ENCODE peak calls at places on chromosomes 2 and 18, in ten cellular contexts. F is neural progenitor cell, D is PC-3, V is body of pancreas, H is astrocyte of the spinal cord, Y is choroid plexus epithelial cell, U is adrenal gland, C is heart right ventricle, E is fibroblast of pulmonary artery, R is fibroblast of villous mesenchyme. W is an unnamed sample.
A peak's percentile ranks its signal among the peaks of the same experiment; 100 is the strongest.

GRCh38 chr2:48145845-48146452 is 239.7 kb upstream of the FBXO11 start:
- DNase-seq in F (no peak), D (no peak), V (no peak), H (no peak), Y (peak; percentile 86), U (no peak), C (no peak), E (peak; percentile 66), R (peak; percentile 80), W (no peak)

GRCh38 chr2:220786216-220786615 is 785.9 kb downstream of the EPHA4 start:
- DNase-seq in F (no peak), D (no peak), V (no peak), H (no peak), Y (no peak), U (no peak), C (no peak), E (no peak), R (no peak), W (no peak)

GRCh38 chr18:49100226-49100968 is 149.6 kb upstream of the SMAD7 start:
- DNase-seq in F (peak; percentile 45), D (peak; percentile 70), V (no peak), H (peak; percentile 70), Y (peak; percentile 43), U (no peak), C (no peak), E (peak; percentile 9), R (peak; percentile 55), W (peak; percentile 17)

GRCh38 chr18:75203456-75204261 is 5.3 kb downstream of the PTGR3 start:
- DNase-seq in F (no peak), D (no peak), V (no peak), H (peak; percentile 59), Y (no peak), U (no peak), C (no peak), E (no peak), R (peak; percentile 74), W (peak; percentile 80)

GRCh38 chr2:48619526-48619925 is 1.9 kb downstream of the GTF2A1L start:
- DNase-seq in F (no peak), D (no peak), V (no peak), H (no peak), Y (no peak), U (no peak), C (no peak), E (no peak), R (no peak), W (no peak)

GRCh38 chr2:202072737-202073396 is at the start of gene KIAA2012:
- DNase-seq in F (peak; percentile 56), D (no peak), V (peak; percentile 15), H (no peak), Y (no peak), U (no peak), C (no peak), E (no peak), R (no peak), W (no peak)

GRCh38 chr2:120809576-120810440 is 74.1 kb downstream of the GLI2 start:
- DNase-seq in F (no peak), D (no peak), V (no peak), H (no peak), Y (no peak), U (no peak), C (no peak), E (no peak), R (peak; percentile 48), W (no peak)

GRCh38 chr18:5868218-5868904 is 27.0 kb downstream of the TMEM200C start:
- DNase-seq in F (peak; percentile 93), D (peak; percentile 94), V (peak; percentile 77), H (peak; percentile 89), Y (peak; percentile 95), U (peak; percentile 82), C (peak; percentile 70), E (peak; percentile 92), R (peak; percentile 76), W (peak; percentile 45)

GRCh38 chr2:156728328-156728727 is 292.1 kb downstream of the GPD2 start:
- DNase-seq in F (no peak), D (no peak), V (no peak), H (no peak), Y (no peak), U (no peak), C (no peak), E (no peak), R (no peak), W (no peak)

DNA sequence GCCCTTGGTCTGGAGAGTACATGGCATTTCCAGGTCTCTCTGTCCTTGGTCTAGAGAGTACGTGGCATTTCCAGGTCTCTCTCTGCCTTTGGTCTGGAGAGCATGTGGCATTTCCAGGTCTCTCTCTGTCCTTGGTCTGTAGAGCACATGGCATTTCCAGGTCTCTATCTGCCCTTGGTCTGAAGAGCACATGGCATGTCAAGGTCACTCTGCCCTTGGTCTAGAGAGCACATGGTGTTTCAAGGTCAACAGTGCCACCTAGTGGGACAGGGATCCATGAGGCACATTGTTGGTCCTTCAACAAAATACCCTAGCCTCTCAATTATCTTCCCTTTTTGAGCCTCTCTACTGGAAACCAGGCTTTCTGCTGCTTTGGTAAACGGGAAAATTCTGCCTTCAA is 250.2 kb downstream of the OTX1 start:
- DNase-seq in F (peak; percentile 19), D (peak; percentile 15), V (no peak), H (no peak), Y (no peak), U (no peak), C (no peak), E (no peak), R (no peak), W (no peak)
- TF ChIP-seq CTCF in F (no peak), D (peak; percentile 48), V (no peak), H (peak; percentile 1), Y (peak; percentile 13), U (no peak), C (no peak), E (no peak), R (no peak), W (no peak)

DNA sequence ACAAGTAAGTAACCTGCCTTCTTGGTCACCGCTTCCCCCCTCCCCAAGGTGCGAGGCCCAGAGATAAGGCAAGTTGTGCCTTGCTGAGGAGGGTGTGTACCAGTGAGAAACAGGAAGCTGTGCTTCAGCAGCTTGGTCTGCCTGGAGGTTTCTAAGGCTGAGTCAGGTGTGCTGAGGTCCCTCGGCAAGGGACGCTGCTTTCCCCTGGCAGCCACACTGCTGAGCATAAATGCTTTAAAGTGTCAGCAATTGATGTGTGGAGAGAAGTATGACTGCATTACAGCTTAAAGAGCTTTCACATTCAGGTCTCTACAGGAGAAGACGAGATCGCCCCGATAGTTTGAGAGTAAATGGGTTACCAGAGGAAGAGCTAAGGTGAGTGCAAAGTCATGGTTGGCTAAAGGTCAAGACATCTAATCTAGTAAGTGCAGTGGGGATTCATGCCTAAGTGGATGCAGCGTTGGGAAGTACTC is 86.9 kb downstream of the LIMS1 start:
- DNase-seq in F (peak; percentile 17), D (peak; percentile 73), V (peak; percentile 63), H (peak; percentile 46), Y (peak; percentile 39), U (no peak), C (no peak), E (no peak), R (no peak), W (no peak)
- H3K4me3 ChIP-seq in F (peak overlapping the region; percentile 7), D (no peak overlapping the region), V (no peak overlapping the region), H (no peak overlapping the region), Y (no peak overlapping the region), U (no peak overlapping the region), C (no peak overlapping the region), E (no peak overlapping the region), R (no peak overlapping the region), W (no peak overlapping the region)

GRCh38 chr2:111898703-111899514 is 502 bp downstream of the MERTK start:
- DNase-seq in F (peak; percentile 68), D (no peak), V (peak; percentile 27), H (peak; percentile 19), Y (no peak), U (peak; percentile 49), C (peak; percentile 38), E (peak; percentile 11), R (no peak), W (no peak)

GRCh38 chr2:111903930-111904439 is 5.6 kb downstream of the MERTK start:
- DNase-seq in F (peak; percentile 40), D (no peak), V (no peak), H (no peak), Y (no peak), U (no peak), C (no peak), E (no peak), R (no peak), W (no peak)

GRCh38 chr2:111897924-111898702 is at the start of gene MERTK:
- DNase-seq in F (peak; percentile 97), D (peak; percentile 73), V (peak; percentile 88), H (peak; percentile 75), Y (peak; percentile 47), U (peak; percentile 91), C (peak; percentile 91), E (peak; percentile 78), R (peak; percentile 79), W (no peak)

GRCh38 chr2:111903516-111903915 is 5.1 kb downstream of the MERTK start:
- DNase-seq in F (no peak), D (no peak), V (no peak), H (no peak), Y (no peak), U (no peak), C (no peak), E (no peak), R (no peak), W (no peak)

DNA sequence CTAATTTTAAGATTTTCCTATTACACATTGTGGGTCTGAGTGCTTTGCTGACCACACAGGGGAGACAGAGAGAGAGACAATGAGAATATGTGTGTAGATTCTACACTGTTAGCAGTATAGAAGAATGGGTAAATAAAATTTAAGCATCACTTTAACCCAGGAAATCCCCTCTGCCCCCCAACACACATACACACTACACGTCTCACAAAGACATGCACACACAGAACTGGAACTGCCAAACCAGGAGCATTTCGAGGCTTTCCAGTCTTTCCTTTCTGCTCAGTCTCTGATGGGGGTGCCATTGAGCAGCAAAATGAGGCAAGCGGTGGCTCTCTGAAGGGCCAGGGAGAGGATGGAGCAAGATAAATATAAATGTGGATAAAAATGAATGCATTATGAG is 2.5 kb downstream of the MERTK start:
- DNase-seq in F (peak; percentile 51), D (peak; percentile 62), V (peak; percentile 31), H (peak; percentile 45), Y (peak; percentile 62), U (no peak), C (peak; percentile 46), E (peak; percentile 49), R (peak; percentile 27), W (no peak)
- TF ChIP-seq CTCF in F (peak; percentile 52), D (peak; percentile 79), V (peak; percentile 35), H (peak; percentile 51), Y (peak; percentile 58), U (peak; percentile 37), C (peak; percentile 66), E (peak; percentile 34), R (peak; percentile 34), W (peak; percentile 16)

DNA sequence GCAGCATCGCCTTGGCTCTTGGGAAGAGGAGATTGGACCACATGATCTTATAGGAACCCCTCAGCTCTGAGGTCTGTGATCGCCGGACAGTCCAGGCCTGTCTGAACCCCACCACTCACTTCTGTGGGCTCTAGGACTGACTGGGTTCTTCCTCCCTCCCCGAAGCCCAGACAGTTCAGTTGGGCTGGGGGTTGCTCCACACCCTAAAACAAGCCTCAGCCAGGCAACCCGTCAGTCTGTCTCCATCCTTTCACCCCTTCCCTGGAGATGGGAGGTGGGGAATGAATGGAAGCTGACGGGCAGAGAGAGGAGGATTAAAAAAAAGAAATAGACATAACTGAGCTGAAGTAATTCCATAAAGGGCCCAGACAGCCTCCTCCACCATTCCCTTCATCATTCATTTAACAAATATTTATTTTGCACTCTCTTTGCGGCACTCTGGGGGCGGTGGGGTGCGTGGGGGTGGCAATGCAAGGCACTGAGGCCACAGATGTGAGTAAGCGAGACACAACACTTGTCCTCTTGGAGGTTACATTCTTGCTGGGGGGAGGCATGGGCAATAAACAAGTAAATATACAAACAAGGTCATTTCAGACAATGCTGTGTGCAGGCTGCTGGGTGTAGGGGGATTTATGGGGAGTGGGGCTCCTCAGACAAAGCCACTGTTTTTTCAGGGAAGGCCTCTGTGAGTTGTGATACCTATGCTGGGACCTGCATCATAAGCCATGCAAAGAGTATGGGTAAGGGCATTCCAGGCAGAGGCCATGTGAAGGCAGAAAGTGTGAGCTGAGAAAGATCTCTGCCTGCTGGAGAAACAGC is 12.9 kb downstream of the WNT10A start:
- DNase-seq in F (no peak), D (no peak), V (no peak), H (no peak), Y (no peak), U (no peak), C (no peak), E (no peak), R (no peak), W (no peak)
- H3K4me3 ChIP-seq in F (peak overlapping the region; percentile 51), D (peak overlapping the region; percentile 69), V (no peak overlapping the region), H (no peak overlapping the region), Y (peak overlapping the region; percentile 20), U (no peak overlapping the region), C (peak overlapping the region; percentile 17), E (no peak overlapping the region), R (peak overlapping the region; percentile 29), W (no peak overlapping the region)